ENCODE peak calls at places on chromosomes 1 and 21, in six cellular contexts. S is neural progenitor cell; R is CD8-positive, alpha-beta T cell; C is body of pancreas; B is ovary; L is OCI-LY7. V is an unnamed sample.

GRCh38 chr1:39087109-39087834 is 61.1 kb downstream of the NDUFS5 start:
- DNase-seq in S (no peak), R (no peak), C (no peak), B (no peak), L (no peak), V (no peak)

GRCh38 chr1:96790599-96790998 is 69.0 kb downstream of the PTBP2 start:
- DNase-seq in S (no peak), R (no peak), C (no peak), B (no peak), L (no peak), V (no peak)

GRCh38 chr1:210696709-210697108 is 368.0 kb downstream of the HHAT start:
- DNase-seq in S (no peak), R (no peak), C (no peak), B (no peak), L (no peak), V (no peak)

GRCh38 chr1:1924849-1925248 is 5.8 kb upstream of the TMEM52 start:
- DNase-seq in S (no peak), R (no peak), C (no peak), B (no peak), L (no peak), V (peak; percentile 67)

GRCh38 chr1:182614796-182615451 is 10.7 kb upstream of the RGS16 start:
- DNase-seq in S (peak; percentile 84), R (no peak), C (peak; percentile 64), B (peak; percentile 87), L (peak; percentile 43), V (peak; percentile 94)

GRCh38 chr1:74819062-74819461 is 86.1 kb downstream of the TYW3 start:
- DNase-seq in S (no peak), R (no peak), C (no peak), B (no peak), L (no peak), V (no peak)

GRCh38 chr1:2639607-2640521 is 7.0 kb upstream of the MMEL1 start:
- DNase-seq in S (no peak), R (no peak), C (no peak), B (no peak), L (no peak), V (peak; percentile 20)

GRCh38 chr1:102562380-102562779 is 545.9 kb downstream of the COL11A1 start:
- DNase-seq in S (no peak), R (no peak), C (no peak), B (no peak), L (no peak), V (no peak)

GRCh38 chr1:16017076-16017460 is 775 bp downstream of the HSPB7 start:
- DNase-seq in S (no peak), R (no peak), C (no peak), B (peak; percentile 50), L (no peak), V (no peak)

GRCh38 chr1:56788102-56788501 is 31.1 kb downstream of the FYB2 start:
- DNase-seq in S (no peak), R (no peak), C (no peak), B (no peak), L (no peak), V (no peak)

GRCh38 chr1:5375437-5375836 is 616.8 kb downstream of the NPHP4 start:
- DNase-seq in S (no peak), R (no peak), C (no peak), B (no peak), L (no peak), V (no peak)

GRCh38 chr1:4836574-4836973 is 182.2 kb downstream of the AJAP1 start:
- DNase-seq in S (no peak), R (no peak), C (no peak), B (no peak), L (no peak), V (no peak)

GRCh38 chr1:155137129-155137528 is 1.5 kb downstream of the SLC50A1 start:
- DNase-seq in S (no peak), R (no peak), C (no peak), B (no peak), L (no peak), V (no peak)

GRCh38 chr1:247294282-247294681 is 37.4 kb downstream of the ZNF496 start:
- DNase-seq in S (no peak), R (no peak), C (no peak), B (no peak), L (no peak), V (no peak)

GRCh38 chr1:199946305-199947155 is 81.0 kb upstream of the NR5A2 start:
- DNase-seq in S (no peak), R (no peak), C (peak; percentile 17), B (no peak), L (no peak), V (no peak)

GRCh38 chr1:73359001-73359400 is 839.0 kb downstream of the LRRIQ3 start:
- DNase-seq in S (no peak), R (no peak), C (peak; percentile 5), B (no peak), L (no peak), V (no peak)

GRCh38 chr1:212558665-212559480 is 49.7 kb upstream of the ATF3 start:
- DNase-seq in S (peak; percentile 96), R (peak; percentile 83), C (peak; percentile 96), B (peak; percentile 95), L (peak; percentile 95), V (peak; percentile 98)

GRCh38 chr1:76068953-76069561 is 5.5 kb upstream of the ST6GALNAC3 start:
- DNase-seq in S (no peak), R (no peak), C (no peak), B (no peak), L (no peak), V (no peak)

GRCh38 chr1:167789501-167789900 is 67.7 kb downstream of the MPZL1 start:
- DNase-seq in S (no peak), R (no peak), C (no peak), B (no peak), L (no peak), V (no peak)

GRCh38 chr1:184283999-184284398 is 102.8 kb upstream of the C1orf21 start:
- DNase-seq in S (no peak), R (no peak), C (peak; percentile 23), B (peak; percentile 52), L (no peak), V (peak; percentile 27)

GRCh38 chr1:170221495-170221894 is 75.7 kb downstream of the NTMT2 start:
- DNase-seq in S (no peak), R (no peak), C (no peak), B (no peak), L (no peak), V (no peak)

GRCh38 chr1:235009074-235009473 is 119.6 kb downstream of the TOMM20 start:
- DNase-seq in S (no peak), R (no peak), C (no peak), B (no peak), L (peak; percentile 60), V (no peak)

GRCh38 chr21:41678944-41679343 is 87.9 kb downstream of the RIPK4 start:
- DNase-seq in S (peak; percentile 96), R (no peak), C (peak; percentile 99), B (peak; percentile 82), L (no peak), V (peak; percentile 98)

GRCh38 chr1:38497921-38498320 is 361.7 kb downstream of the RRAGC start:
- DNase-seq in S (no peak), R (no peak), C (no peak), B (no peak), L (no peak), V (no peak)

GRCh38 chr21:37619464-37619974 is 252.9 kb downstream of the DYRK1A start:
- DNase-seq in S (no peak), R (no peak), C (no peak), B (no peak), L (no peak), V (no peak)

GRCh38 chr21:36710729-36711048 is 11.8 kb downstream of the SIM2 start:
- DNase-seq in S (peak; percentile 68), R (no peak), C (no peak), B (no peak), L (peak; percentile 1), V (no peak)

GRCh38 chr1:19424651-19425570 is 60.4 kb downstream of the CAPZB start:
- DNase-seq in S (no peak), R (no peak), C (no peak), B (peak; percentile 39), L (no peak), V (peak; percentile 59)

GRCh38 chr1:69513621-69514020 is 54.1 kb upstream of the LRRC7 start:
- DNase-seq in S (no peak), R (no peak), C (no peak), B (no peak), L (no peak), V (no peak)

DNA sequence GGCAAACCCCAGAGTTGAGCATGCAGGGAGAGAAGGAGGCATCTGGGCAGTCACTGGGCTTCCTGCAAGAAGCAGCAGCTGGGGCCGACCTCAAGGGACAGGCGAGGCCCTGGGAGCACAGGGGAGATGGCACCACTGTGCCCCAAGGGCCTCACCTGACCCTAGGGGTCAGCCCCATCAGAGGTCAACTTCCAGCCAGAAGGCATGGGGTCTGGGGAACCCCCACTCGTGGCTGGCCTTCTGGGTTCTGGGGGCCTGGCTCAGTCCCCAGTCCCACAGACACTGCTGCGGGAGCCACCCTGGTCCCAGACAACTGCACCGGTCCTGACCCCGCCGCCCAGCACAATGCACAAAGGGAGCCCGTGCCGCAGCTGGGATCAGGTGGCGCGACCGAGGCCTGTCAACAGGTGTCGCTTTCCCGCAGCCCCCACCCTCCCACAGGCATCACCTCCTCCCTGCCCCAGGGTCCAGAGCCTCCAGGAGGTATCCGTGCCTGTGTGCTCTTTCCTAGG is 6.2 kb downstream of the WNT9A start:
- DNase-seq in S (no peak), R (no peak), C (peak; percentile 50), B (no peak), L (no peak), V (no peak)
- TF ChIP-seq CTCF in S (no peak), R (no peak), C (no peak), B (no peak), L (peak; percentile 14), V (no peak)

DNA sequence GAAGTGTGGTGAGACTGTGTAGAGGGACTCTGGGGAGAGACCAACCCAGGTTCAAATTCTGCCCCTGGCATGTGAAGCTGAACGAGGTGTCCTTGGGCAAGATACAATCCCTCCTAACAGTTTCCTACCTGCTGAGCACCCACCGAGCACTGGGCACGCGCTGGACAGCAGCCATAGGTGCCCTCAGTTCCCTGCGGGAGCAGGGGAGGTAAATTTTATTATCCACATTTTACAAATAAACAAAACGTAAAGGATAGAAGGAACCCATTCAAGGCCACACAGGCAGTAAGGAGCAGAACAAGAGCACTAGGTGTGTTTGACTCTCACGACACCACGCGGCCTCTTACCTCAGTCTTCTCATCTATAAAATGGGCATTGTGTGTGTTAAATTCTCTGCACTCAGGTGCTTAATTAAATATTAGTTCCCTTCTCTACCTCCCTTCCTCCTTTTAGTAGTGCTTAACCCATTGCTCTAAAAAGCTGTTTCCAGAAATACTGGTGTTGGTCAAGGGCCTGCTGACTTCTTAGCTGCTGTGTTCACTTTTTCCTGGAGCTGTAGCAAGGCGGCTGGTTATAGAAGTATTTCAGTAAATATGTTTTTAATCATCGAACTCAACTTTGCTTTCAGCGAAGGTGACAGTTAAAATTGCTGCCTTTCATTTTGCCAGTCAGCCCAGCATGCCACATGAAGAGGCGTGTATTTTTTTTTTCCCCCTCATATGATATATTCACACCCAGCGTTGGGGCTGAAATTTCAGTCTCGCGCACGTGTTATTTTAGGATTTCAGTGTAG is 41.6 kb downstream of the PGBD5 start:
- DNase-seq in S (no peak), R (no peak), C (no peak), B (no peak), L (no peak), V (no peak)
- H3K36me3 ChIP-seq in S (no peaks in the 10 kb centered on the region), R (no peaks in the 10 kb centered on the region), C (no peaks in the 10 kb centered on the region), B (no peaks in the 10 kb centered on the region), L (no peaks in the 10 kb centered on the region), V (no peaks in the 10 kb centered on the region)

GRCh38 chr21:33892853-33893252 is 22.8 kb downstream of the ATP5PO start:
- DNase-seq in S (peak; percentile 65), R (no peak), C (no peak), B (no peak), L (peak; percentile 9), V (no peak)
- TF ChIP-seq CTCF in S (peak; percentile 47), R (no peak), C (no peak), B (no peak), L (peak; percentile 23), V (no peak)

GRCh38 chr1:23814016-23814415 is 11.2 kb downstream of the HMGCL start:
- DNase-seq in S (no peak), R (no peak), C (no peak), B (no peak), L (no peak), V (no peak)
- H3K36me3 ChIP-seq in S (no peaks in the 10 kb centered on the region), R (peaks cover 34% of the 10 kb centered on the region), C (peaks cover 7% of the 10 kb centered on the region), B (no peaks in the 10 kb centered on the region), L (no peaks in the 10 kb centered on the region), V (peaks cover 6% of the 10 kb centered on the region)

V was measured in upper lobe of left lung.